ENCODE peak calls at places on chromosomes 5 and 9, in seven cellular contexts. S is SK-N-SH, X is breast epithelium, B is endothelial cell of umbilical vein, Q is left ventricle myocardium inferior, I is aorta, Z is IMR-90. T is an unnamed sample. For H3K9me3, the result is how much of the 10 kb centered on the place peaks cover.

GRCh38 chr9:125701351-125701750 is 5.7 kb downstream of the MAPKAP1 start:
- DNase-seq in S (no peak), X (no peak), B (no peak), Q (no peak), I (no peak), Z (peak), T (no peak)

GRCh38 chr9:75648021-75648420 is 242.5 kb upstream of the PCSK5 start:
- DNase-seq in S (no peak), X (no peak), B (no peak), Q (no peak), I (no peak), Z (no peak), T (no peak)

GRCh38 chr5:131328536-131329186 is 64.8 kb downstream of the CDC42SE2 start:
- DNase-seq in S (no peak), X (no peak), B (peak), Q (no peak), I (no peak), Z (peak), T (no peak)

GRCh38 chr5:172691886-172692285 is 50.8 kb downstream of the NEURL1B start:
- DNase-seq in S (no peak), X (no peak), B (no peak), Q (no peak), I (peak), Z (no peak), T (no peak)

GRCh38 chr9:127805620-127806019 is 2.9 kb downstream of the FPGS start:
- DNase-seq in S (peak), X (no peak), B (peak), Q (no peak), I (no peak), Z (no peak), T (no peak)

GRCh38 chr5:53170748-53171349 is 61.3 kb upstream of the MOCS2 start:
- DNase-seq in S (peak), X (no peak), B (peak), Q (no peak), I (no peak), Z (peak), T (no peak)

GRCh38 chr5:68187268-68188055 is 28.1 kb upstream of the PIK3R1 start:
- DNase-seq in S (peak), X (no peak), B (peak), Q (peak), I (peak), Z (peak), T (no peak)

GRCh38 chr9:131656356-131657030 is 83.4 kb downstream of the RAPGEF1 start:
- DNase-seq in S (no peak), X (no peak), B (peak), Q (peak), I (no peak), Z (no peak), T (peak)

GRCh38 chr5:151214614-151215545 is 9.0 kb downstream of the CCDC69 start:
- DNase-seq in S (no peak), X (no peak), B (no peak), Q (no peak), I (no peak), Z (no peak), T (no peak)

DNA sequence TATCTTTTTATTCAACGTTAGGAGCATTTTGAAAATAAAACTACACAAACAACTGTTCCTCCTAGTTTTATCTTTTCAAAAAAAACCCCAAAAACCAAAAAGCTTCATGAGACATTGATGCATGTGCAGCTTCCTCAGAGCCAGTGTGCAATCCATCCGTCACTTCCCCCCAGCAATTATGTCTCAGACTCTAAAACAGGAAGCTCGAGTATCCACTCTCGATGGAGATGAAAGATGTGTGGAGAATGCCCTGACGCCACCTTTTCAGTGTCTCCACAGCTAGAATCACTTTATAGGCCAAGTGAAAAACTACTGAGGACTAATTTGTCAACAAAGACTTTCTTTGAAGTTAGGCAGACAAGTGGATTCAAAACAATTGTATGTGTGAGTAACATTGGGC is 408.9 kb upstream of the SMARCA2 start:
- DNase-seq in S (no peak), X (no peak), B (no peak), Q (no peak), I (no peak), Z (no peak), T (no peak)
- H3K9me3 ChIP-seq in S (under half), X (under half), B (under half), Q (under half), I (under half), Z (under half), T (under half)

GRCh38 chr5:166091931-166092330 is 2199.5 kb upstream of the WWC1 start:
- DNase-seq in S (no peak), X (no peak), B (no peak), Q (no peak), I (no peak), Z (no peak), T (no peak)
- H3K9me3 ChIP-seq in S (under half), X (under half), B (under half), Q (under half), I (under half), Z (under half), T (under half)

DNA sequence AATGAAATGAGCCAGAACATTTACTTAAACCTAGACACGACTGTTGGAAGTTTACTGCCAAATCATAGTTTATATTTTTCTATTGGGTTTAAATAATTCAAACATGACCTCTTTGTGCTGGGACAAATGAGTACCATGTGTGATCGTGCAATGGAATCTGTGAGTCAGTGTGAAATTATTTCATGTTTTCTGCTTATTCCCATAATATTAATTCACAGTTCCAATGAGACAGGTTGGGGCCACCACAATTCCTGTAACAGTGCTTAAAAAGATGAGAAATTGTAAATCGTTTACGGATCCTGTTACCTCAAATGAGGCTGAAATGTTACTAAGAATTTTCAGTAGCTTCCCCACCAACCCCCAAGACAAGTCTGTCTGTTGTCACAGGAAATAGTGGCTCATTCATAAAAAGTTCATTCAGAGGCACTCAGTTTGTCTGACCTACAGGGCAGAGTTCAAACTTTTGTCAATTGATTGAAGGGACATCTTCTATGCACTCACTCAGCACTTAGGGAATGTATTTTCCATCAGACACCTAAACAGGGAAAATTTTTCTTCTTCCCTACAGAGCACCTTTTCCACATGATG is 563.9 kb upstream of the ADAMTS16 start:
- DNase-seq in S (no peak), X (no peak), B (no peak), Q (no peak), I (no peak), Z (no peak), T (no peak)
- H3K9me3 ChIP-seq in S (under half), X (under half), B (under half), Q (under half), I (under half), Z (under half), T (under half)

DNA sequence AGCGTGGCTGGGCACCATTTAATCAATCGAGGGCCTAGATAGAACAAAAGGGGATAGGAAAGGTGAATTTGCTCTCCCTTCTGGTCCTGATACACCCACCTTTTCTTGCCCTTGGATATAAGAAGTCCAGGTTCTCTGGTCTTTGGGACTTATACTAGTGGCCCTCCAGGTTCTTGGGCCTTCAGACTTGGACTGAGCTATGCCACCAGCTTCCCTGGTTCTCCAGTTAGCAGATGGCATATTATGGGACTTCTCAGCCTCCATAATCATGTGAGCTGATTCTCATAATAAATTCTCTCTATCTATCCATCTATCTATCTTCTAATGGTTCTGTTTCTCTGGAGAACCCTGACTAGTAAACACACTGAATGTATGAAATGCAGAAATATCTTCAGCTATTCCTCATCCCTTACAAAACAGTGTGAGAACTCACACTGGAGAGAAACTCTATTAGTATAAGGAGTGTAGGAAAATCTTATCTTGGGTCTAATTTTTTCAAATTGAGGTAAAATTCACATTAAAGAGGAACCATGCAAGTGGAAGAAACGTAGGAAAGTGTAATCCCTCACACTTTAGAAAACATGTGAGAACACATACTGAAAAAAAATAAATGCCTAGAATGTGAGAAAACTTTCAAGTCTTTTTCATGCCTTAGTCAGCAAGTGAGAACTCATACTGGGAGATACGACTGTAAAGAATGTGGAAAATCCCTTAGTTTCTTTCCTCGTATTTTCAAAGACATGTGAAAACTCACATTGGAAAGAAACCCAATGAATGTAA is 15.5 kb downstream of the PCDHB15 start:
- DNase-seq in S (no peak), X (no peak), B (peak), Q (no peak), I (no peak), Z (peak), T (no peak)
- H3K9me3 ChIP-seq in S (half or more), X (half or more), B (under half), Q (half or more), I (under half), Z (under half), T (under half)

DNA sequence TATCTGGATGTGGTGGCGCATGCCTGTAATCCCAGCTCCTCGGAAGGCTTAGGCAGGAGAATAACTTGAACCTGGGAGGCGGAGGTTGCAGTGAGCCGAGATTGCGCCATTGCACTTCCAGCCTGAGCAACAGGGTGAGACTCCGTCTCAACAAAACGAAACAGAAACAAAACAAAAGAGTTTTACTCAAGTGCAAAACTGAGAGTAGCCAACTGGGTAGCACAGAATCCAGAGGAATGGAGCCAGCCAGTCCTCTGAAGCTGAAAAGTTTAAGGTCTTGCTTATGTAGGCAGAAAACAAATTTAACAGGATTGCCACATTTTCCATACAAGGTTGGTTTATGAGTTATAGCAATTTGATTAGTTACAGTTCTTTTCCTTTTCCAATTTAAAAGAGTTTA is 32.0 kb downstream of the SPIN1 start:
- DNase-seq in S (no peak), X (no peak), B (no peak), Q (no peak), I (no peak), Z (no peak), T (no peak)
- H3K9me3 ChIP-seq in S (under half), X (under half), B (under half), Q (under half), I (under half), Z (under half), T (under half)

GRCh38 chr5:179089502-179089901 is 29.3 kb downstream of the ZNF354C start:
- DNase-seq in S (no peak), X (no peak), B (no peak), Q (no peak), I (no peak), Z (no peak), T (no peak)
- H3K9me3 ChIP-seq in S (under half), X (half or more), B (under half), Q (half or more), I (under half), Z (under half), T (under half)